ENCODE peak calls at places on chromosomes 7 and 10, in six cellular contexts. T is H4; B is fibroblast of pulmonary artery; O is activated effector memory CD4-positive, alpha-beta T cell treated with anti-CD3 and anti-CD28 coated beads, Interleukin-2, amount 50 U/mL, for 16 hours; P is LoVo; F is EH. M is an unnamed sample.

GRCh38 chr7:24936121-24936824 is 43.7 kb downstream of the OSBPL3 start:
- DNase-seq in B (no peak), T (no peak), O (no peak), F (peak), P (no peak), M (peak)

GRCh38 chr7:44057849-44058758 is 7.3 kb downstream of the PGAM2 start:
- DNase-seq in T (no peak), B (no peak), O (peak), F (no peak), P (no peak), M (no peak)

GRCh38 chr10:50526185-50526584 is 97.6 kb downstream of the SGMS1 start:
- DNase-seq in O (no peak), F (no peak), B (no peak), P (no peak), T (no peak), M (no peak)

GRCh38 chr10:79390551-79391229 is 43.4 kb downstream of the PPIF start:
- DNase-seq in P (no peak), T (no peak), F (no peak), B (no peak), O (peak), M (no peak)

GRCh38 chr7:73701357-73701995 is 18.0 kb downstream of the STX1A start:
- DNase-seq in T (peak), P (peak), F (peak), B (peak), O (peak), M (peak)

GRCh38 chr10:20990604-20991003 is 93.5 kb upstream of the NEBL start:
- DNase-seq in O (no peak), P (no peak), T (peak), B (peak), F (no peak), M (peak)

GRCh38 chr7:100402241-100402640 is 26.3 kb downstream of the ZCWPW1 start:
- DNase-seq in B (no peak), O (no peak), T (no peak), P (no peak), F (no peak), M (no peak)

GRCh38 chr7:45163692-45164052 is 6.1 kb downstream of the RAMP3 start:
- DNase-seq in P (no peak), O (no peak), F (no peak), T (no peak), B (no peak), M (no peak)

GRCh38 chr10:60281792-60282353 is 107.8 kb downstream of the ANK3 start:
- DNase-seq in P (no peak), F (no peak), O (no peak), T (no peak), B (no peak), M (no peak)

GRCh38 chr10:123044391-123044790 is 35.6 kb downstream of the ACADSB start:
- DNase-seq in B (peak), P (peak), O (no peak), F (no peak), T (no peak), M (no peak)

GRCh38 chr10:114489521-114490310 is 85.4 kb upstream of the AFAP1L2 start:
- DNase-seq in F (no peak), P (no peak), B (no peak), O (no peak), T (no peak), M (no peak)